ENCODE peak calls at places on chromosomes 1 and 21, in five cellular contexts. D is H1, K is neuronal stem cell, V is mesenchymal stem cell, Z is trophoblast cell. S is an unnamed sample.

GRCh38 chr1:228148196-228148861 is 1.4 kb upstream of the GJC2 start:
- DNase-seq in V (no peak), K (no peak), Z (no peak), D (no peak), S (peak)

GRCh38 chr1:181255270-181255929 is 166.9 kb downstream of the IER5 start:
- DNase-seq in Z (peak), V (peak), K (no peak), D (no peak), S (no peak)

GRCh38 chr21:45612096-45613019 is 31.2 kb upstream of the PCBP3 start:
- DNase-seq in Z (no peak), V (peak), D (no peak), K (no peak), S (peak)

GRCh38 chr1:203100163-203100867 is 14.5 kb upstream of the MYOG start:
- DNase-seq in V (no peak), Z (peak), K (no peak), D (no peak), S (no peak)

GRCh38 chr21:14675774-14676530 is 129.8 kb upstream of the SAMSN1 start:
- DNase-seq in K (no peak), V (no peak), Z (no peak), D (no peak), S (no peak)

GRCh38 chr1:229041946-229042345 is 229.0 kb upstream of the RAB4A start:
- DNase-seq in K (no peak), D (no peak), Z (no peak), V (no peak), S (no peak)

GRCh38 chr1:206004821-206005220 is 1.6 kb upstream of the RAB7B start:
- DNase-seq in D (no peak), V (no peak), K (no peak), Z (peak), S (no peak)

GRCh38 chr1:222225171-222225570 is 322.7 kb downstream of the HHIPL2 start:
- DNase-seq in Z (no peak), V (peak), K (no peak), D (no peak), S (no peak)

GRCh38 chr1:71093938-71094337 is 13.1 kb upstream of the ZRANB2 start:
- DNase-seq in K (no peak), Z (peak), D (no peak), V (peak), S (no peak)

GRCh38 chr1:15188678-15189077 is 35.1 kb downstream of the TMEM51 start:
- DNase-seq in D (no peak), V (peak), Z (no peak), K (no peak), S (no peak)

GRCh38 chr21:31176725-31177124 is 138.4 kb upstream of the KRTAP19-8 start:
- DNase-seq in D (no peak), K (no peak), Z (no peak), V (no peak), S (no peak)

GRCh38 chr1:42822833-42823392 is 5.7 kb upstream of the SVBP start:
- DNase-seq in D (no peak), V (peak), K (no peak), Z (no peak), S (no peak)
- H3K23ac ChIP-seq in D (no peak), V (no peak), K (no peak), Z (no peak), S (no peak)

DNA sequence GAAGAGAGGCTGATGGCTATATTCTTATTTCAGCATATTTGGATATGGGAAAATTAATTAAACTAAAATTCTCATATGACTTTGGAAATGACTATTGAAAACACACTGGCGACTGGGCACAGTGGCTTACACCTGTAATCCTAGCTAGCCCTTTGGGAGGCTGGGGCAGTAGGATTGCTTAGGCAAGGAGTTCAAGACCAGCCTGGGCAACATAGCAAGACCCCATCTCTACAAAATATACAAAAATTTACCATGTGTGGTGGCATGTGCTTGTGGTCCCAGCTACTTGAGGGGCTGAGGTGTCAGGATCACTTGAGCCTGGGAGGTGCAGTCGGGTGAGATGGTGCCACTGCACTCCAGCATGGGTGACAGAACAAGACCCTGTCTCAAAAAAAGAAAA is 26.2 kb downstream of the HS2ST1 start:
- DNase-seq in V (no peak), Z (no peak), K (no peak), D (no peak), S (no peak)
- H2BK12ac ChIP-seq in V (no peak), Z (no peak), K (no peak), D (no peak), S (no peak)

DNA sequence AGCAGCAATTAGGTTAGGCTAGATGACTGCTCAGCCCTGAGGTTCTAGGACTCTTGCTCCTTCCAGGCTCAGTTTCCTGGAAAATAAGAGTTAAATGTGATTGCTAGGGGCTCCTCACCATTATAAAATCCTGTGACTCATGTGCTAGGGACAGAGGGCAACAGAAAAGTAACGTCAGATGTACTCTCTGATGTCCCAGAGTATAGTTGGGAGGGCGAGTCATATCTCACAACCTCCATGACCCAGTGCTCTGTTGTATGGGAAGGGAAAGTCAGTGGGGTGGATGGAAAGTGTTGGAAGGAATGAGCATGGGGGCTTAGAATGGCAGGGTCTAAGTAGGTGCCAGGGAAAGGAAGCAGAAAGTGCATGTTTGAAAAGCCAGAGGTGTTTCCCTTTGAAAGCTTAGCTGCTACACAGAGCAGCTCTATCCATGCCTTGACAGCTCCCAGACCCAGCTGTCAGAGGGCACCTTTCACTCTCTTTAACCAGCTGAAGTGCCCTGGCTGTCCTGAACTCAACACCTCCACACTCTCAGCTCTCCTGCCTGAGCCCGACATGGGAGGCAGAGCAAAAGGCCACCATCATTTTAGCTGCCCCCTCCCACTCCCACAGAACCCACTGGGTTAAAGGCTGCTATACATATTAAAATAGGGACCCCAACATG is 11.6 kb downstream of the GJA5 start:
- DNase-seq in K (no peak), D (no peak), Z (no peak), V (no peak), S (no peak)
- H3K23ac ChIP-seq in K (no peak), D (no peak), Z (no peak), V (no peak), S (no peak)

GRCh38 chr1:53659436-53659835 is 79.5 kb downstream of the GLIS1 start:
- DNase-seq in Z (no peak), D (no peak), K (no peak), V (no peak), S (no peak)

GRCh38 chr1:53657256-53657805 is 81.6 kb downstream of the GLIS1 start:
- DNase-seq in D (no peak), Z (no peak), V (no peak), K (no peak), S (no peak)

GRCh38 chr1:53657891-53658396 is 81.0 kb downstream of the GLIS1 start:
- DNase-seq in K (no peak), Z (no peak), D (no peak), V (no peak), S (no peak)

GRCh38 chr1:53656916-53657170 is 82.1 kb downstream of the GLIS1 start:
- DNase-seq in K (no peak), Z (no peak), D (no peak), V (no peak), S (no peak)

GRCh38 chr1:53658489-53659230 is 80.3 kb downstream of the GLIS1 start:
- DNase-seq in V (no peak), K (no peak), D (no peak), Z (no peak), S (no peak)
- H2BK12ac ChIP-seq in V (no peak), K (peak), D (no peak), Z (no peak), S (no peak)

GRCh38 chr1:117815926-117816325 is 113.5 kb downstream of the GDAP2 start:
- DNase-seq in V (no peak), Z (no peak), D (no peak), K (no peak), S (no peak)

GRCh38 chr1:117809764-117810163 is 119.7 kb downstream of the GDAP2 start:
- DNase-seq in V (peak), D (no peak), K (no peak), Z (no peak), S (no peak)

GRCh38 chr1:117815105-117815812 is 114.2 kb downstream of the GDAP2 start:
- DNase-seq in K (no peak), V (peak), D (no peak), Z (no peak), S (no peak)

GRCh38 chr1:117810553-117810952 is 118.9 kb downstream of the GDAP2 start:
- DNase-seq in V (no peak), Z (no peak), K (no peak), D (no peak), S (no peak)

DNA sequence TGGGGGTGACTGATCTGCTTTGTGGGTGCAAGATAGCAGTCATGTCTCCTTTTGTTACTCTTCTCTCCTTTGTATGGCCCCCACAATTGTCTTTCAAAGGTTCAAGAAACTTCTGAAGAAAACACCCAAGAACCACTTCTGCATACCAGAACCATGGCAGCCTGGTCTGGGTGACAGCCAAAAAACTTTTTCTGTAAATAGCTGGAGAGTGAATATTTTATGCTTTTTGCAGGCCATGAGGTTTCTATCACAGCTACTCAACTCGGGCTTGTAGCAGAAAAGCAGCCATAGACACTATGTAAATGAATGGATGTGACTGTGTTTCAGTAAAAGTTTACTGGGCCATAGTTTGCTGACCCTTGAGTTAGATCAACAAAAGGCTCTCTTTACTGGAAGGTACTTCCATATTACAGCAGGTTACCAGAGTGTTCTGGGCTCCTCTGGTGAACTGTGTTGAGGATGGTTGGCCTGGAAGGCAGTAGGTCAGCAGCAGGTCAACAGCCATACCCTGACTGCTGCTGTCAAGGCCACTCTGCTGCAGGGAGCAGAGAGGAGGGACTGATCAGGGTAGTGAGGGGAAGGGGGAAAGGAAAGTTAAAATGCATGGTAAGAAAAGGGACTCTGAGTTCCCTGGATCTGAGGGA is 116.4 kb downstream of the GDAP2 start:
- DNase-seq in Z (no peak), V (peak), K (no peak), D (no peak), S (no peak)
- H3K23ac ChIP-seq in Z (no peak), V (no peak), K (no peak), D (no peak), S (no peak)

S was measured in H9.